ENCODE peak calls at places on chromosomes 5 and 9, in four cellular contexts. J is neural crest cell, D is fibroblast of lung, K is hippocampal formation. P is an unnamed sample.

GRCh38 chr5:126377444-126377843 is 45.8 kb upstream of the GRAMD2B start:
- DNase-seq in K (no peak), J (no peak), D (no peak), P (no peak)

GRCh38 chr9:73179594-73179993 is 27.9 kb downstream of the ANXA1 start:
- DNase-seq in K (no peak), J (no peak), D (no peak), P (no peak)

GRCh38 chr5:137743031-137743640 is 7.2 kb upstream of the KLHL3 start:
- DNase-seq in K (peak; percentile 84), J (peak; percentile 61), D (peak; percentile 84), P (peak; percentile 42)

GRCh38 chr9:29319727-29320513 is 1746.6 kb upstream of the C9orf72 start:
- DNase-seq in J (no peak), K (no peak), D (peak; percentile 50), P (no peak)

GRCh38 chr5:111016801-111017200 is 54.7 kb upstream of the TSLP start:
- DNase-seq in J (no peak), D (peak; percentile 59), K (no peak), P (no peak)

GRCh38 chr5:73160239-73160671 is 12.7 kb upstream of the TMEM174 start:
- DNase-seq in D (no peak), K (no peak), J (no peak), P (no peak)

GRCh38 chr9:125650271-125650737 is 56.7 kb downstream of the MAPKAP1 start:
- DNase-seq in K (no peak), D (peak; percentile 44), J (no peak), P (no peak)

GRCh38 chr5:127925916-127926315 is 157.7 kb upstream of the SLC12A2 start:
- DNase-seq in J (no peak), K (no peak), D (no peak), P (no peak)

GRCh38 chr5:134550271-134551214 is 25.1 kb downstream of the JADE2 start:
- DNase-seq in J (no peak), K (no peak), D (no peak), P (no peak)

GRCh38 chr5:464843-465590 is 22.0 kb downstream of the EXOC3 start:
- DNase-seq in J (no peak), K (no peak), D (no peak), P (no peak)

GRCh38 chr5:1524799-1525623 is 1.3 kb upstream of the LPCAT1 start:
- DNase-seq in J (no peak), K (no peak), D (no peak), P (no peak)

GRCh38 chr5:106649031-106649430 is 1021.7 kb downstream of the EFNA5 start:
- DNase-seq in D (no peak), K (no peak), J (no peak), P (no peak)

GRCh38 chr9:108444400-108445358 is 411.1 kb downstream of the ACTL7B start:
- DNase-seq in K (no peak), J (no peak), D (peak; percentile 95), P (no peak)

GRCh38 chr5:136769900-136770684 is 404.7 kb upstream of the TRPC7 start:
- DNase-seq in D (peak; percentile 40), J (peak; percentile 80), K (peak; percentile 40), P (peak; percentile 74)

GRCh38 chr5:98309785-98310566 is 463.5 kb upstream of the RGMB start:
- DNase-seq in K (no peak), J (peak; percentile 1), D (peak; percentile 90), P (no peak)

GRCh38 chr5:138188632-138189031 is 9.7 kb downstream of the KIF20A start:
- DNase-seq in K (no peak), D (no peak), J (no peak), P (no peak)

GRCh38 chr9:98922721-98923435 is 20.8 kb upstream of the COL15A1 start:
- DNase-seq in J (no peak), D (no peak), K (peak; percentile 5), P (no peak)

GRCh38 chr5:171092194-171092593 is 216.9 kb upstream of the TLX3 start:
- DNase-seq in D (peak; percentile 69), K (no peak), J (no peak), P (no peak)

GRCh38 chr9:69516353-69517322 is 155.5 kb downstream of the APBA1 start:
- DNase-seq in J (no peak), D (no peak), K (no peak), P (no peak)

GRCh38 chr9:36023260-36024048 is 13.3 kb upstream of the RECK start:
- DNase-seq in K (peak; percentile 41), J (peak; percentile 58), D (peak; percentile 81), P (peak; percentile 34)

GRCh38 chr9:110133059-110133458 is 74.9 kb downstream of the C9orf152 start:
- DNase-seq in K (no peak), D (no peak), J (no peak), P (no peak)

GRCh38 chr5:143134269-143134668 is 269.2 kb downstream of the NR3C1 start:
- DNase-seq in K (no peak), J (no peak), D (no peak), P (no peak)

GRCh38 chr5:139636207-139636792 is 11.8 kb upstream of the CXXC5 start:
- DNase-seq in K (no peak), D (no peak), J (no peak), P (peak; percentile 44)

GRCh38 chr9:135275163-135275925 is 187.9 kb downstream of the OLFM1 start:
- DNase-seq in D (no peak), J (no peak), K (no peak), P (no peak)

GRCh38 chr9:2634818-2635217 is 13.2 kb downstream of the VLDLR start:
- DNase-seq in J (no peak), D (no peak), K (no peak), P (no peak)

GRCh38 chr5:160520609-160521391 is 99.1 kb downstream of the PTTG1 start:
- DNase-seq in D (no peak), K (no peak), J (no peak), P (no peak)

GRCh38 chr9:121750715-121751623 is 99.5 kb downstream of the DAB2IP start:
- DNase-seq in J (no peak), K (peak; percentile 81), D (no peak), P (no peak)

GRCh38 chr9:129895376-129896268 is 60.4 kb downstream of the USP20 start:
- DNase-seq in D (no peak), J (no peak), K (no peak), P (peak; percentile 35)

P was measured in K562.